ENCODE peak calls at places on chromosomes 12 and 14, in seven cellular contexts. O is A673, J is heart right ventricle, X is dorsolateral prefrontal cortex, P is A549, Z is cardiac fibroblast, F is SK-N-SH. Q is an unnamed sample.

GRCh38 chr12:19196959-19197630 is 67.6 kb downstream of the PLEKHA5 start:
- DNase-seq in O (peak), J (no peak), X (no peak), P (no peak), Z (peak), F (no peak), Q (no peak)

GRCh38 chr12:93146278-93146939 is 217.3 kb upstream of the EEA1 start:
- DNase-seq in O (no peak), J (no peak), X (no peak), P (no peak), Z (peak), F (no peak), Q (no peak)

GRCh38 chr14:81450100-81450531 is 50.0 kb upstream of the STON2 start:
- DNase-seq in O (no peak), J (peak), X (no peak), P (no peak), Z (peak), F (no peak), Q (no peak)

GRCh38 chr12:113891737-113892520 is 74.2 kb downstream of the RBM19 start:
- DNase-seq in O (no peak), J (no peak), X (no peak), P (no peak), Z (no peak), F (no peak), Q (no peak)

GRCh38 chr14:69775012-69775411 is 8.1 kb downstream of the SRSF5 start:
- DNase-seq in O (no peak), J (no peak), X (no peak), P (no peak), Z (no peak), F (no peak), Q (no peak)

GRCh38 chr12:105740970-105741725 is 397.6 kb downstream of the NUAK1 start:
- DNase-seq in O (peak), J (peak), X (peak), P (no peak), Z (peak), F (no peak), Q (peak)

GRCh38 chr12:120640840-120641833 is 711 bp downstream of the CABP1 start:
- DNase-seq in O (peak), J (peak), X (no peak), P (peak), Z (peak), F (peak), Q (no peak)

GRCh38 chr12:67710582-67710981 is 62.0 kb downstream of the DYRK2 start:
- DNase-seq in O (no peak), J (peak), X (no peak), P (peak), Z (peak), F (no peak), Q (peak)

GRCh38 chr12:30622509-30622908 is 73.2 kb downstream of the IPO8 start:
- DNase-seq in O (peak), J (no peak), X (no peak), P (peak), Z (peak), F (no peak), Q (no peak)

GRCh38 chr12:34390846-34391700 is 368.8 kb downstream of the ALG10 start:
- DNase-seq in O (no peak), J (no peak), X (peak), P (no peak), Z (no peak), F (no peak), Q (no peak)

GRCh38 chr12:28202374-28203130 is 12.3 kb downstream of the CCDC91 start:
- DNase-seq in O (no peak), J (no peak), X (no peak), P (peak), Z (no peak), F (peak), Q (peak)

GRCh38 chr12:57240926-57241555 is 9.9 kb downstream of the STAC3 start:
- DNase-seq in O (no peak), J (no peak), X (no peak), P (peak), Z (no peak), F (peak), Q (no peak)

GRCh38 chr12:98635657-98636323 is 8.8 kb downstream of the IKBIP start:
- DNase-seq in O (peak), J (no peak), X (no peak), P (peak), Z (peak), F (no peak), Q (no peak)

GRCh38 chr14:60212503-60213371 is 36.3 kb upstream of the PPM1A start:
- DNase-seq in O (no peak), J (no peak), X (no peak), P (no peak), Z (no peak), F (no peak), Q (no peak)

GRCh38 chr14:97634786-97635185 is 837.6 kb downstream of the VRK1 start:
- DNase-seq in O (peak), J (no peak), X (no peak), P (peak), Z (no peak), F (no peak), Q (no peak)

GRCh38 chr12:26699237-26699636 is 133.8 kb downstream of the ITPR2 start:
- DNase-seq in O (no peak), J (no peak), X (no peak), P (no peak), Z (peak), F (no peak), Q (no peak)

GRCh38 chr14:30786701-30787100 is 87.7 kb upstream of the COCH start:
- DNase-seq in O (no peak), J (no peak), X (no peak), P (no peak), Z (no peak), F (no peak), Q (no peak)

GRCh38 chr14:48398675-48399282 is 723.4 kb upstream of the MDGA2 start:
- DNase-seq in O (peak), J (no peak), X (no peak), P (peak), Z (peak), F (peak), Q (peak)

GRCh38 chr14:86788229-86788628 is 1204.8 kb downstream of the GALC start:
- DNase-seq in O (no peak), J (no peak), X (no peak), P (no peak), Z (no peak), F (no peak), Q (no peak)

GRCh38 chr12:57795354-57795753 is 12.8 kb downstream of the TSFM start:
- DNase-seq in O (no peak), J (no peak), X (no peak), P (no peak), Z (peak), F (no peak), Q (no peak)

GRCh38 chr14:36582011-36582873 is at the start of gene NKX2-8:
- DNase-seq in O (peak), J (no peak), X (no peak), P (peak), Z (no peak), F (peak), Q (no peak)

GRCh38 chr14:36996857-36997590 is 175.4 kb downstream of the SLC25A21 start:
- DNase-seq in O (no peak), J (no peak), X (no peak), P (no peak), Z (no peak), F (no peak), Q (no peak)

GRCh38 chr14:57848353-57848752 is 17.5 kb downstream of the SLC35F4 start:
- DNase-seq in O (no peak), J (no peak), X (no peak), P (no peak), Z (peak), F (no peak), Q (no peak)

GRCh38 chr12:58841058-58841798 is 79.1 kb downstream of the LRIG3 start:
- DNase-seq in O (no peak), J (no peak), X (no peak), P (no peak), Z (no peak), F (no peak), Q (no peak)

GRCh38 chr14:77122555-77123125 is 19.0 kb downstream of the ZDHHC22 start:
- DNase-seq in O (no peak), J (no peak), X (no peak), P (no peak), Z (no peak), F (no peak), Q (no peak)

GRCh38 chr12:66803972-66804371 is 125.1 kb upstream of the GRIP1 start:
- DNase-seq in O (no peak), J (no peak), X (no peak), P (no peak), Z (no peak), F (no peak), Q (no peak)

GRCh38 chr12:114403690-114404450 is 2.1 kb downstream of the TBX5 start:
- DNase-seq in O (no peak), J (peak), X (no peak), P (no peak), Z (peak), F (no peak), Q (no peak)

GRCh38 chr12:81859521-81859920 is 100.4 kb upstream of the PPFIA2 start:
- DNase-seq in O (peak), J (no peak), X (no peak), P (no peak), Z (no peak), F (no peak), Q (peak)

GRCh38 chr12:22034709-22035506 is 11.1 kb upstream of the CMAS start:
- DNase-seq in O (no peak), J (no peak), X (no peak), P (no peak), Z (peak), F (no peak), Q (no peak)

GRCh38 chr12:27176765-27177164 is 67.3 kb upstream of the STK38L start:
- DNase-seq in O (no peak), J (no peak), X (no peak), P (peak), Z (peak), F (no peak), Q (no peak)

GRCh38 chr12:111430418-111431353 is 25.0 kb downstream of the SH2B3 start:
- DNase-seq in O (no peak), J (peak), X (no peak), P (no peak), Z (no peak), F (no peak), Q (no peak)

GRCh38 chr12:104462931-104463339 is 6.2 kb downstream of the CHST11 start:
- DNase-seq in O (no peak), J (no peak), X (no peak), P (no peak), Z (no peak), F (no peak), Q (no peak)

GRCh38 chr12:48004039-48004940 is at the start of gene COL2A1:
- DNase-seq in O (peak), J (no peak), X (no peak), P (peak), Z (peak), F (peak), Q (no peak)

GRCh38 chr12:28961948-28962384 is 187.1 kb upstream of the FAR2 start:
- DNase-seq in O (peak), J (no peak), X (no peak), P (no peak), Z (peak), F (no peak), Q (no peak)

GRCh38 chr14:36717363-36717762 is 55.7 kb downstream of the PAX9 start:
- DNase-seq in O (no peak), J (no peak), X (no peak), P (no peak), Z (no peak), F (no peak), Q (no peak)

GRCh38 chr12:93106910-93107309 is 177.8 kb upstream of the EEA1 start:
- DNase-seq in O (no peak), J (no peak), X (no peak), P (no peak), Z (no peak), F (no peak), Q (no peak)

GRCh38 chr14:67441672-67442071 is 29.7 kb upstream of the PLEK2 start:
- DNase-seq in O (no peak), J (peak), X (no peak), P (no peak), Z (no peak), F (no peak), Q (no peak)

GRCh38 chr14:20427231-20428009 is 8.5 kb downstream of the KLHL33 start:
- DNase-seq in O (peak), J (no peak), X (no peak), P (peak), Z (peak), F (no peak), Q (no peak)

GRCh38 chr14:68633131-68633991 is 159.5 kb downstream of the ZFP36L1 start:
- DNase-seq in O (peak), J (peak), X (peak), P (no peak), Z (peak), F (no peak), Q (no peak)

DNA sequence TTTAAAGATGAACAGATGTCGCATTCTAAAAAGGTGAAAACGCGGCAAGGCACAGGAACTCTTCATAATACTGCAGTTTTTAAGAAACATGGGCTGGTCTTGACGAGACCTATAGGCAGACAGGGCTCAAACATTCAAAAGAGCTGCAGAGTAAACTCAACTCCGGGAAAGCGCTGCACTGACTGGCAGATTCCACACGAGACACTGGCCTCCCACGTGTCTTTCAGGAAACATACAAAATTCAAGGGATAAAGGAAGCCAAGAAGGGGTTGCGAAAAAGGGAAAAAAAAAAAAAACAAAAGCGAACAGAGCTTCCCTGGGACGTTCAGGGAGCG is 614 bp upstream of the ARF6 start:
- DNase-seq in O (peak), J (peak), X (peak), P (peak), Z (peak), F (peak), Q (peak)
- H3K4me3 ChIP-seq in O (peak), J (peak), X (peak), P (peak), Z (peak), F (peak), Q (peak)

GRCh38 chr12:132423251-132424117 is 66.5 kb upstream of the FBRSL1 start:
- DNase-seq in O (peak), J (no peak), X (no peak), P (peak), Z (peak), F (peak), Q (no peak)

GRCh38 chr12:132424811-132425210 is 65.1 kb upstream of the FBRSL1 start:
- DNase-seq in O (no peak), J (no peak), X (no peak), P (no peak), Z (no peak), F (no peak), Q (no peak)

GRCh38 chr12:132419612-132420237 is 70.2 kb upstream of the FBRSL1 start:
- DNase-seq in O (no peak), J (no peak), X (no peak), P (no peak), Z (no peak), F (peak), Q (no peak)

GRCh38 chr12:132424118-132424438 is 65.9 kb upstream of the FBRSL1 start:
- DNase-seq in O (peak), J (no peak), X (no peak), P (no peak), Z (no peak), F (no peak), Q (no peak)

GRCh38 chr12:132422057-132423043 is 67.6 kb upstream of the FBRSL1 start:
- DNase-seq in O (peak), J (no peak), X (no peak), P (no peak), Z (no peak), F (no peak), Q (no peak)
- TF ChIP-seq CTCF in O (peak), J (no peak), X (no peak), P (no peak), Z (no peak), F (no peak), Q (no peak)

DNA sequence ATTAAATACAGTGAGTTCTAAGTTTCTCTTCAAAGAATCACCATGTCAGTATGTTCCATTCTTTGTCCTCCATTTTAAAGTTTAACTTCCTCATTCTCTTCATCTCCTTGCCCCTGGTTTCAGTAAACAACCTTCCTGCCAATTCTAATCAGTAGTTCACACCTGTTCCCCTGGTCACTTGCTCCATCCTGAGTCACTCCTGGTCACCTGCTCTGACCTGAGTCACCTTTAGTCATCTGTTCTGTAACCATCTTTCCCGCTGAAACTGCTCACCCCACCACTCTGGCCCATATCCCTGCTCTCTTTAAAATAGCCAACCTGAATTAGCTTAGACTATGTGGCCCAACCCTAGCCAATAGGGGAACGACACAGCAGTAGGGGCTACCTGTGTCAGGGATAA is 1447.4 kb upstream of the TMEM132C start:
- DNase-seq in O (no peak), J (no peak), X (no peak), P (no peak), Z (no peak), F (no peak), Q (no peak)
- H3K4me3 ChIP-seq in O (no peak), J (no peak), X (no peak), P (no peak), Z (no peak), F (no peak), Q (no peak)

DNA sequence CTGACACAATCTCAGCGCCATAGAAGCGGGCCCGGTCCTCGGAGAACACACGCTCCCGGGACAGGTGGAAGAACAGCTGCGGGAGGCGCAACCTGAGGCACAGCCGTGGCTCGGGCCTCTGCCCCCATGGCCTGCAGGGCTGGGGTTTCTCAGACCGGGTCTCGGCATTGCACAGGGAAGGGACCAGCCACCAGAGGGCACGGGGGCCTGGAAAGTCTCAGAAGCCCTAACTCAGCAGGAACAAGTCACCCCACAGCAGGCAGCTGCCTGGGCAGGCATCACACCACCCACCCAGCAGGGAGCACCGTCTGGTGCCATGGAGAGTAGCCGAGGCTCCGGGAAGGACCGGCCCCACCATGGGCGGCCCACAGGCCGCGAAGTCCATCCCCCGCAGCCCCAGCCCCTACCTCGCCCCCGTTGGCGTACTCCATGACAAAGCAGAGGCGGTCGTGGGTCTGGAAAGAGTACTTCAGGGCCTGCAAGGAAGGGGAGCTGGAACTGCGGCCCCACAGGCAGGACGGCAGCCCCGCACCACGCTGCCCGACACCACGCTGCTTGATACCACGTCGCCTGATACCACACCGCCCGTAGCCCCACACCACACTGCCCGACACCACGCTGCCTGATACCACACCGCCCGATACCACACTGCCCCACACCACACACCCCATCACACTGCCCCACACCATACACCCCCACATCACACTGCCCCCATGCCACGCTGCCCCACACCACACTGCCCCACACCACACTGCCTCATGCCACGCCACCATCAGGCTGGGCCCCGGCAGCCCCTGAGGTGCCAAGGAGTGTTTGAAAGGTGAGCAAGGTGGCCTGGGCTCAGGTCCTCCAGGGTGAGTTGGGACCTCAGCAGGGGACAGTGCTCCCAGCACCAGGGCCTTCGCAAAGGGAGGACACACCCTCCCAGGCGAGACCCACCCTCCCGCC is 20.8 kb downstream of the SIVA1 start:
- DNase-seq in O (no peak), J (no peak), X (no peak), P (no peak), Z (no peak), F (peak), Q (no peak)
- TF ChIP-seq CTCF in O (no peak), J (peak), X (no peak), P (no peak), Z (no peak), F (no peak), Q (no peak)

DNA sequence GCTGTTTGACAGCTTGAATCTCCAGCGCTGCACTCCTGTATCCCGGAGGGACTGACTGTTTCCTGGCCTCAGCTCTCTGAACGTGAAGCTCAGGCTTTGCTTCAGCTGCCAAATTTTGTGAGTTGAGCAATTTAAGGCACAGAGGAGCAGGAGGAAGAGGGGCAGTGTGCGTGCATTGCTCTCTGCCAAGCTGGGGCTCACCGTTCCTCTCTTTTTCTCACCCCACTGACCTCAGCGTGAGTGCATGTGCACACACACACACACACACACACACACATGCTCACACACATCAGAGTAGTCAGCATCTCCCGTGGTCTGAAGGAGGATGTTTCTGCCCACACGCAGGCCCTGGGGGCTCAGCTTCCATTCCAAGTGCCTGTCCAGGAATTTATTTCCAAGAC is 27.8 kb upstream of the BDKRB2 start:
- DNase-seq in O (no peak), J (peak), X (no peak), P (no peak), Z (peak), F (no peak), Q (no peak)
- H3K4me3 ChIP-seq in O (no peak), J (no peak), X (no peak), P (no peak), Z (no peak), F (no peak), Q (no peak)

DNA sequence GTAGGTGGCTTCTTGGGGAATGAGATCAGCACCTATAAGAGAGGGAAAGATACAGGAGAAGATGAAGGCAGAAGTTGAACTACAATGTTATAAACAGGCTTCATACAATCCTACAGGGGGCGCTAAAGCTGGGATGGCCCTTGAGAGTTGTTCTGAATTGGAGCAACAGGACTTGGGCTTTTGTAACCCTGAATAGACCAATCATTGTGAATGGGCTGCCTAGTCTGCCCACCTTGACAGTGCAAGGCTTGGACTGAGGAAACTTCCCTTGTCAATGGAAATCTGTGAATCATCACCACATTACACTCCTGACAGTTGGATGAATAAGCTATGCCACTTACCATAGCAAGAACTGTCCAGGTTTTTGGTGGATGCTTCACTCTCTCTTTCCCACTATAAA is 306.1 kb downstream of the KCNC2 start:
- DNase-seq in O (peak), J (no peak), X (no peak), P (peak), Z (no peak), F (no peak), Q (no peak)
- TF ChIP-seq CTCF in O (peak), J (no peak), X (no peak), P (peak), Z (no peak), F (peak), Q (peak)

GRCh38 chr14:91414475-91415342 is 2.9 kb downstream of the CCDC88C start:
- DNase-seq in O (no peak), J (no peak), X (no peak), P (no peak), Z (no peak), F (no peak), Q (no peak)
- H3K4me3 ChIP-seq in O (no peak), J (no peak), X (no peak), P (no peak), Z (no peak), F (no peak), Q (no peak)

Q was measured in LNCaP clone FGC.